ENCODE peak calls at places on chromosomes 11 and 22, in six cellular contexts. H is left ventricle myocardium inferior; M is naive thymus-derived CD4-positive, alpha-beta T cell; K is IMR-90; P is lower lobe of right lung; Y is astrocyte. A is an unnamed sample.

GRCh38 chr11:63710476-63711217 is 29.3 kb downstream of the RTN3 start:
- DNase-seq in H (no peak), M (no peak), K (peak; percentile 83), P (no peak), Y (peak; percentile 89), A (no peak)

GRCh38 chr11:33773399-33774355 is 643 bp downstream of the FBXO3 start:
- DNase-seq in H (no peak), M (peak; percentile 53), K (peak; percentile 43), P (peak; percentile 47), Y (no peak), A (peak; percentile 68)

GRCh38 chr11:35651263-35651662 is 11.3 kb upstream of the TRIM44 start:
- DNase-seq in H (no peak), M (no peak), K (no peak), P (no peak), Y (no peak), A (no peak)

GRCh38 chr11:22703040-22703439 is 36.6 kb downstream of the GAS2 start:
- DNase-seq in H (no peak), M (peak; percentile 33), K (peak; percentile 77), P (no peak), Y (peak; percentile 83), A (no peak)

GRCh38 chr11:45556851-45557707 is 108.3 kb downstream of the CHST1 start:
- DNase-seq in H (no peak), M (no peak), K (no peak), P (no peak), Y (no peak), A (no peak)

GRCh38 chr22:31917227-31917921 is 27.0 kb upstream of the YWHAH start:
- DNase-seq in H (no peak), M (no peak), K (no peak), P (peak; percentile 58), Y (no peak), A (peak; percentile 66)

GRCh38 chr11:113242767-113243397 is 71.5 kb upstream of the TTC12 start:
- DNase-seq in H (no peak), M (no peak), K (peak; percentile 9), P (no peak), Y (peak; percentile 63), A (no peak)

GRCh38 chr22:29157759-29158535 is 47.7 kb upstream of the EMID1 start:
- DNase-seq in H (no peak), M (no peak), K (no peak), P (no peak), Y (no peak), A (peak; percentile 51)

GRCh38 chr22:24417901-24418641 is 9.3 kb upstream of the ADORA2A start:
- DNase-seq in H (no peak), M (no peak), K (peak; percentile 46), P (peak; percentile 30), Y (no peak), A (no peak)

GRCh38 chr22:37462983-37463382 is 23.2 kb downstream of the MFNG start:
- DNase-seq in H (no peak), M (no peak), K (peak; percentile 49), P (no peak), Y (peak; percentile 22), A (no peak)

GRCh38 chr11:78783846-78784245 is 209.2 kb upstream of the NARS2 start:
- DNase-seq in H (no peak), M (no peak), K (no peak), P (no peak), Y (no peak), A (no peak)

GRCh38 chr11:33899383-33900037 is 7.6 kb upstream of the LMO2 start:
- DNase-seq in H (peak; percentile 81), M (no peak), K (peak; percentile 66), P (peak; percentile 55), Y (peak; percentile 85), A (peak; percentile 90)

GRCh38 chr11:61682093-61682732 is 2.0 kb downstream of the DAGLA start:
- DNase-seq in H (peak; percentile 63), M (no peak), K (no peak), P (no peak), Y (no peak), A (no peak)

GRCh38 chr22:32836286-32836859 is 34.9 kb downstream of the TIMP3 start:
- DNase-seq in H (no peak), M (no peak), K (peak; percentile 22), P (no peak), Y (no peak), A (no peak)

GRCh38 chr22:43853328-43853931 is 8.9 kb downstream of the SULT4A1 start:
- DNase-seq in H (no peak), M (no peak), K (no peak), P (no peak), Y (no peak), A (peak; percentile 44)

GRCh38 chr11:101354801-101355200 is 225.2 kb upstream of the PGR start:
- DNase-seq in H (no peak), M (no peak), K (no peak), P (no peak), Y (no peak), A (no peak)

GRCh38 chr22:49720279-49720959 is 107.3 kb downstream of the BRD1 start:
- DNase-seq in H (no peak), M (no peak), K (no peak), P (no peak), Y (no peak), A (peak; percentile 52)

GRCh38 chr11:3213659-3214419 is 4.8 kb downstream of the MRGPRG start:
- DNase-seq in H (peak; percentile 9), M (no peak), K (no peak), P (peak; percentile 27), Y (no peak), A (no peak)

GRCh38 chr22:49925525-49926128 is 7.2 kb downstream of the CRELD2 start:
- DNase-seq in H (no peak), M (peak; percentile 89), K (no peak), P (no peak), Y (no peak), A (no peak)

GRCh38 chr11:19216709-19217374 is 15.1 kb upstream of the CSRP3 start:
- DNase-seq in H (no peak), M (no peak), K (no peak), P (no peak), Y (no peak), A (no peak)

GRCh38 chr11:114167355-114168085 is 108.0 kb downstream of the ZBTB16 start:
- DNase-seq in H (no peak), M (no peak), K (no peak), P (no peak), Y (no peak), A (no peak)

GRCh38 chr22:19596680-19597398 is 72.6 kb upstream of the CLDN5 start:
- DNase-seq in H (no peak), M (no peak), K (no peak), P (no peak), Y (no peak), A (no peak)

GRCh38 chr11:12854829-12855228 is 154.3 kb upstream of the RASSF10 start:
- DNase-seq in H (no peak), M (no peak), K (no peak), P (no peak), Y (no peak), A (no peak)

GRCh38 chr22:41905411-41906202 is 9.3 kb downstream of the SHISA8 start:
- DNase-seq in H (no peak), M (no peak), K (no peak), P (no peak), Y (no peak), A (no peak)

GRCh38 chr11:92130432-92130831 is 94.2 kb upstream of the FAT3 start:
- DNase-seq in H (no peak), M (no peak), K (peak; percentile 8), P (no peak), Y (peak; percentile 81), A (no peak)

GRCh38 chr11:108340958-108341357 is 118.1 kb downstream of the ATM start:
- DNase-seq in H (no peak), M (no peak), K (no peak), P (no peak), Y (no peak), A (no peak)

GRCh38 chr22:43186272-43187170 is at the start of gene TTLL12:
- DNase-seq in H (peak; percentile 70), M (peak; percentile 53), K (peak; percentile 21), P (peak; percentile 76), Y (no peak), A (peak; percentile 38)

GRCh38 chr11:8339592-8340022 is 75.9 kb upstream of the LMO1 start:
- DNase-seq in H (no peak), M (no peak), K (no peak), P (no peak), Y (no peak), A (no peak)

GRCh38 chr11:17443926-17444690 is 32.5 kb downstream of the ABCC8 start:
- DNase-seq in H (no peak), M (no peak), K (no peak), P (no peak), Y (no peak), A (no peak)

GRCh38 chr22:50584106-50585096 is 1.8 kb upstream of the CHKB start:
- DNase-seq in H (no peak), M (no peak), K (no peak), P (peak; percentile 35), Y (no peak), A (no peak)

GRCh38 chr11:29005401-29005980 is 897.3 kb downstream of the METTL15 start:
- DNase-seq in H (no peak), M (no peak), K (no peak), P (no peak), Y (no peak), A (no peak)

GRCh38 chr11:93537767-93538261 is 5.4 kb downstream of the SMCO4 start:
- DNase-seq in H (no peak), M (no peak), K (peak; percentile 47), P (peak; percentile 74), Y (peak; percentile 26), A (peak; percentile 90)

GRCh38 chr11:118247041-118247440 is 5.1 kb downstream of the MPZL3 start:
- DNase-seq in H (no peak), M (no peak), K (no peak), P (no peak), Y (no peak), A (no peak)
- H3K27ac ChIP-seq in H (no peak overlapping the region), M (no peak overlapping the region), K (no peak overlapping the region), P (peak overlapping the region; percentile 33), Y (no peak overlapping the region), A (no peak overlapping the region)

GRCh38 chr11:32420937-32421532 is 14.3 kb downstream of the WT1 start:
- DNase-seq in H (no peak), M (no peak), K (no peak), P (no peak), Y (no peak), A (no peak)
- H3K4me1 ChIP-seq in H (peaks cover 21% of the 10 kb centered on the region), M (peaks cover 6% of the 10 kb centered on the region), K (no peaks in the 10 kb centered on the region), P (no peaks in the 10 kb centered on the region), Y (no peaks in the 10 kb centered on the region), A (no peaks in the 10 kb centered on the region)

GRCh38 chr11:74866557-74866956 is 82.3 kb downstream of the XRRA1 start:
- DNase-seq in H (no peak), M (no peak), K (no peak), P (no peak), Y (no peak), A (no peak)
- H3K36me3 ChIP-seq in H (peaks cover 99% of the 10 kb centered on the region), M (peaks cover 10% of the 10 kb centered on the region), K (peaks cover 26% of the 10 kb centered on the region), P (peaks cover 21% of the 10 kb centered on the region), Y (peaks cover 6% of the 10 kb centered on the region), A (peaks cover 90% of the 10 kb centered on the region)

DNA sequence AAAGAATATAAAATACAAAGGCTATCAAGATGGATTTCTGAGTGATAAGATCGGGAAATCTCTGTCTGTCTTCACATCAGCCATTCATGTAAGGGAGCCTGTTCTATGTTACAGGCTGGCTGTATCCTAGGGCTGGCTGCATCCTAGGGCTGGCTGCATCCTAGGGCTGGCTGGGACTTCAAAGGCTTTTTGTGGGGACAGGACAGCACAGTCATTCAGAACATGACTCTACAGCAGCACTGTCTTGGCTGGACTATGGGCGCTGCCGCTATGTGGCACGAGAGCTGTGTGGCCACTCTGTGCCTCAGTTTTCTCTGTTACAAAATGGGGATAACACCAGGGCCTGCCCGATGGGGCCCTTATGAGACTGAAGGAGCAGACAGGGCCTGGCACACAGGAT is 10.2 kb downstream of the ADAMTS8 start:
- DNase-seq in H (no peak), M (no peak), K (no peak), P (no peak), Y (no peak), A (no peak)
- H3K27ac ChIP-seq in H (no peak overlapping the region), M (no peak overlapping the region), K (peak overlapping the region; percentile 78), P (peak overlapping the region; percentile 49), Y (no peak overlapping the region), A (no peak overlapping the region)

GRCh38 chr22:36145881-36146280 is 14.7 kb downstream of the APOL3 start:
- DNase-seq in H (no peak), M (no peak), K (no peak), P (no peak), Y (no peak), A (no peak)
- H3K4me1 ChIP-seq in H (peaks cover 55% of the 10 kb centered on the region), M (peaks cover 12% of the 10 kb centered on the region), K (no peaks in the 10 kb centered on the region), P (peaks cover 44% of the 10 kb centered on the region), Y (no peaks in the 10 kb centered on the region), A (no peaks in the 10 kb centered on the region)